ENCODE peak calls at places on chromosomes 7 and 10, in four cellular contexts. One of them, this sample, is unnamed.

GRCh38 chr7:47266131-47266706 is 315.7 kb downstream of the TNS3 start:
- DNase-seq in SK-N-MC: no peak
- DNase-seq in Right ventricle myocardium superior: peak
- DNase-seq in myocyte: peak
- DNase-seq in this sample: no peak

GRCh38 chr7:79548616-79549206 is 95.2 kb upstream of the MAGI2 start:
- DNase-seq in Right ventricle myocardium superior: no peak
- DNase-seq in myocyte: no peak
- DNase-seq in SK-N-MC: no peak
- DNase-seq in this sample: no peak

GRCh38 chr7:93461350-93461749 is 113.2 kb downstream of the CALCR start:
- DNase-seq in Right ventricle myocardium superior: no peak
- DNase-seq in SK-N-MC: no peak
- DNase-seq in myocyte: peak
- DNase-seq in this sample: no peak

GRCh38 chr10:116625845-116626244 is 5.1 kb downstream of the PNLIPRP2 start:
- DNase-seq in SK-N-MC: no peak
- DNase-seq in myocyte: no peak
- DNase-seq in Right ventricle myocardium superior: no peak
- DNase-seq in this sample: no peak

GRCh38 chr10:110783509-110784103 is 88.1 kb upstream of the PDCD4 start:
- DNase-seq in myocyte: no peak
- DNase-seq in Right ventricle myocardium superior: no peak
- DNase-seq in SK-N-MC: no peak
- DNase-seq in this sample: no peak

GRCh38 chr7:133613250-133613649 is 360.4 kb downstream of the EXOC4 start:
- DNase-seq in myocyte: no peak
- DNase-seq in Right ventricle myocardium superior: no peak
- DNase-seq in SK-N-MC: no peak
- DNase-seq in this sample: no peak

GRCh38 chr7:130063036-130063435 is 7.3 kb upstream of the KLHDC10 start:
- DNase-seq in Right ventricle myocardium superior: no peak
- DNase-seq in myocyte: peak
- DNase-seq in SK-N-MC: no peak
- DNase-seq in this sample: no peak

GRCh38 chr7:83947260-83947659 is 247.3 kb downstream of the SEMA3A start:
- DNase-seq in SK-N-MC: no peak
- DNase-seq in Right ventricle myocardium superior: no peak
- DNase-seq in myocyte: no peak
- DNase-seq in this sample: no peak

GRCh38 chr7:74175270-74175803 is 1.2 kb downstream of the EIF4H start:
- DNase-seq in SK-N-MC: no peak
- DNase-seq in Right ventricle myocardium superior: no peak
- DNase-seq in myocyte: no peak
- DNase-seq in this sample: no peak

GRCh38 chr7:27162930-27163775 is 2.2 kb downstream of the HOXA9 start:
- DNase-seq in Right ventricle myocardium superior: no peak
- DNase-seq in SK-N-MC: no peak
- DNase-seq in myocyte: no peak
- DNase-seq in this sample: peak

GRCh38 chr10:132722391-132722790 is 63.6 kb downstream of the NKX6-2 start:
- DNase-seq in SK-N-MC: no peak
- DNase-seq in Right ventricle myocardium superior: no peak
- DNase-seq in myocyte: no peak
- DNase-seq in this sample: no peak

This sample was measured in posterior cingulate gyrus.